ENCODE peak calls at places on chromosomes 16 and 17, in seven cellular contexts. T, X, J, B, U, R and E are unnamed samples.

GRCh38 chr17:42508426-42509164 is 27.4 kb upstream of the NAGLU start:
- DNase-seq in U (no peak), X (no peak), J (no peak), T (no peak), B (no peak), R (no peak), E (no peak)

GRCh38 chr16:79261461-79261860 is 339.1 kb downstream of the MAF start:
- DNase-seq in X (peak; percentile 45), J (no peak), U (no peak), R (no peak), B (no peak), T (no peak), E (no peak)

GRCh38 chr17:76924345-76925332 is 56.4 kb downstream of the MGAT5B start:
- DNase-seq in J (no peak), U (no peak), X (no peak), R (no peak), T (peak; percentile 1), B (no peak), E (no peak)

GRCh38 chr17:34177642-34178041 is 77.4 kb upstream of the CCL2 start:
- DNase-seq in J (no peak), R (peak; percentile 77), U (no peak), T (no peak), X (no peak), B (peak; percentile 44), E (no peak)

GRCh38 chr17:71503710-71504471 is 616.9 kb upstream of the SOX9 start:
- DNase-seq in X (no peak), J (no peak), U (no peak), B (no peak), T (no peak), R (no peak), E (no peak)

GRCh38 chr17:77010667-77011066 is 130.1 kb upstream of the SEC14L1 start:
- DNase-seq in J (no peak), U (no peak), X (no peak), R (no peak), T (no peak), B (no peak), E (no peak)

GRCh38 chr16:85569615-85570212 is 43.4 kb upstream of the GSE1 start:
- DNase-seq in J (no peak), B (peak; percentile 93), T (no peak), X (no peak), U (no peak), R (peak; percentile 62), E (no peak)

GRCh38 chr17:82599674-82600661 is 48.3 kb downstream of the WDR45B start:
- DNase-seq in T (no peak), X (no peak), U (no peak), R (no peak), B (no peak), J (no peak), E (no peak)

GRCh38 chr17:27569257-27569722 is 61.7 kb upstream of the LGALS9 start:
- DNase-seq in B (no peak), R (no peak), X (peak; percentile 63), J (no peak), U (no peak), T (no peak), E (peak; percentile 31)

GRCh38 chr17:69448431-69449102 is 34.1 kb downstream of the MAP2K6 start:
- DNase-seq in X (no peak), J (no peak), T (no peak), U (no peak), R (no peak), B (peak; percentile 48), E (no peak)

GRCh38 chr16:4525634-4526277 is 12.8 kb downstream of the CDIP1 start:
- DNase-seq in T (no peak), U (no peak), X (no peak), R (no peak), B (no peak), J (no peak), E (no peak)

GRCh38 chr16:48537909-48538745 is 71.9 kb downstream of the N4BP1 start:
- DNase-seq in R (peak; percentile 42), U (no peak), T (no peak), J (no peak), X (peak; percentile 42), B (no peak), E (peak; percentile 43)

GRCh38 chr17:10316986-10317834 is 55.6 kb downstream of the MYH13 start:
- DNase-seq in U (peak; percentile 31), B (peak; percentile 28), T (no peak), X (peak; percentile 72), R (peak; percentile 85), J (no peak), E (no peak)

GRCh38 chr17:42680331-42680808 is 1.3 kb downstream of the CCR10 start:
- DNase-seq in T (no peak), J (no peak), B (peak; percentile 35), U (no peak), X (no peak), R (peak; percentile 78), E (no peak)

GRCh38 chr17:850828-851759 is 68.9 kb downstream of the MRM3 start:
- DNase-seq in R (peak; percentile 71), J (no peak), B (peak; percentile 60), X (no peak), T (no peak), U (no peak), E (peak; percentile 41)

GRCh38 chr17:77144227-77144626 is 3.5 kb downstream of the SEC14L1 start:
- DNase-seq in J (no peak), X (no peak), B (no peak), R (no peak), T (no peak), U (no peak), E (no peak)

GRCh38 chr17:64494121-64494520 is 2.7 kb downstream of the POLG2 start:
- DNase-seq in U (no peak), B (no peak), J (no peak), R (no peak), X (no peak), T (no peak), E (no peak)

GRCh38 chr17:603405-604193 is 111.0 kb downstream of the VPS53 start:
- DNase-seq in U (no peak), R (no peak), J (no peak), X (no peak), T (no peak), B (no peak), E (no peak)

GRCh38 chr17:77356109-77356689 is 215.4 kb downstream of the SEC14L1 start:
- DNase-seq in T (no peak), B (no peak), X (no peak), U (peak; percentile 35), R (no peak), J (no peak), E (peak; percentile 35)

GRCh38 chr17:62666061-62666800 is 38.8 kb downstream of the MRC2 start:
- DNase-seq in R (no peak), B (no peak), T (no peak), X (no peak), U (no peak), J (no peak), E (no peak)

GRCh38 chr17:74755533-74755932 is 7.1 kb downstream of the NHERF1 start:
- DNase-seq in U (no peak), X (no peak), J (no peak), B (no peak), T (no peak), R (no peak), E (no peak)

GRCh38 chr16:64983983-64984382 is 137.9 kb downstream of the CDH11 start:
- DNase-seq in B (peak; percentile 93), T (no peak), R (peak; percentile 92), U (no peak), X (peak; percentile 81), J (peak; percentile 61), E (peak; percentile 66)

GRCh38 chr17:68661265-68662036 is 60.3 kb upstream of the FAM20A start:
- DNase-seq in X (no peak), R (no peak), J (no peak), B (no peak), U (no peak), T (no peak), E (no peak)

GRCh38 chr16:89685916-89686315 is 573 bp upstream of the CDK10 start:
- DNase-seq in T (no peak), X (no peak), J (no peak), U (no peak), B (no peak), R (no peak), E (no peak)
- H3K4me3 ChIP-seq in T (peak overlapping the region; percentile 95), X (no peak overlapping the region), J (no peak overlapping the region), U (peak overlapping the region; percentile 85), B (no peak overlapping the region), R (no peak overlapping the region), E (no peak overlapping the region)

GRCh38 chr17:45784583-45785372 is 658 bp downstream of the CRHR1 start:
- DNase-seq in J (no peak), B (no peak), X (peak; percentile 44), U (no peak), T (no peak), R (no peak), E (no peak)
- H3K4me3 ChIP-seq in J (no peak overlapping the region), B (no peak overlapping the region), X (peak overlapping the region; percentile 55), U (peak overlapping the region; percentile 54), T (peak overlapping the region; percentile 71), R (no peak overlapping the region), E (peak overlapping the region; percentile 20)

GRCh38 chr17:2237960-2238359 is 65.6 kb downstream of the SMG6 start:
- DNase-seq in T (no peak), U (no peak), B (no peak), J (no peak), R (no peak), X (no peak), E (no peak)

GRCh38 chr17:2237521-2237921 is 66.1 kb downstream of the SMG6 start:
- DNase-seq in B (peak; percentile 87), U (no peak), J (no peak), X (no peak), T (no peak), R (peak; percentile 89), E (no peak)

GRCh38 chr17:2239170-2239551 is 64.4 kb downstream of the SMG6 start:
- DNase-seq in X (no peak), U (no peak), T (no peak), J (no peak), B (no peak), R (no peak), E (no peak)

GRCh38 chr17:2239882-2240430 is 63.6 kb downstream of the SMG6 start:
- DNase-seq in X (no peak), J (peak; percentile 79), U (no peak), R (peak; percentile 97), B (peak; percentile 96), T (no peak), E (peak; percentile 90)

GRCh38 chr17:2238432-2239169 is 65.0 kb downstream of the SMG6 start:
- DNase-seq in R (no peak), B (peak; percentile 57), J (no peak), T (no peak), X (no peak), U (no peak), E (no peak)
- H3K4me3 ChIP-seq in R (no peak overlapping the region), B (no peak overlapping the region), J (no peak overlapping the region), T (no peak overlapping the region), X (no peak overlapping the region), U (no peak overlapping the region), E (no peak overlapping the region)

DNA sequence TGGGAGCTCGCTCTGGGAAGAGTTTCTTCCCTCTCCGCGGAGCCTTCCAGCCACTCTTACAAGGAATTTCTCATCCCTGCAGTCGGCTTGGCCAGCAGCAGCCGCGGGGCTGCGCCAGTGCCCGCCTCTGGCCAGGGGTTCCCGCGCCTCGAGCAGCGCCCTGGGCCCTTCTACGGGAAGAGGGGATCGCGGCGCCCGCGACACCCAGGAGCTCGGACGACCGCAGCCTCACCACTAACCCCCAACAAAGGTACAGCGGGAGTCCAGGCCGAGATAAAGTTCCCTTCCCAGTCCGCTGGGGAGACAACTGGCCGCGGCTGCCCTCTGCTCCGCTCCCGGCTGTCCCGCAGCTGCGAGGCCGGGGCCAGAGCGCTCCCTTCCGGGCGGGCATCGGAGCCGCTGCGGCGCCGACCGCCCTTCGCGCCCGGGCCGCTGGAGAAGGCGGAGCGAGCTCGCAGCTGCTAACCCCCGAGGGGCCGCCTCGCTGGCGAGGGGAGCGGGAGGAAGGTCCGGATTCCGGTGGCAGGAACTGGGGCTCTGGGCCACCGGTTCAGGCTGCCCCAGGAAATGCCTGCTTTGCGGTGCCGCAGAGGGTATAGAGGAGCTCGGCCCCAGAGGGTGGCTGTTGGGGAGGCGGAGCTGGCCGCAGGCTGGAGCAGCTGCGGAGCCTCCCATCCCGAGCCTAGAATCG is 3.6 kb upstream of the HS3ST3B1 start:
- DNase-seq in X (peak; percentile 80), T (peak; percentile 16), U (no peak), J (no peak), R (peak; percentile 64), B (peak; percentile 71), E (no peak)
- H3K4me3 ChIP-seq in X (no peak overlapping the region), T (peak overlapping the region; percentile 41), U (no peak overlapping the region), J (peak overlapping the region; percentile 58), R (peak overlapping the region; percentile 51), B (peak overlapping the region; percentile 67), E (peak overlapping the region; percentile 27)